ENCODE peak calls at places on chromosomes 11 and 22, in eight cellular contexts. One of them, this sample, is unnamed.

GRCh38 chr11:36333468-36333867 is 37.4 kb downstream of the PRR5L start:
- DNase-seq in left lung: no peak
- DNase-seq in prostate gland: no peak
- DNase-seq in substantia nigra: no peak
- DNase-seq in upper lobe of right lung: no peak
- DNase-seq in A673: no peak
- DNase-seq in GM23248: peak
- DNase-seq in brain microvascular endothelial cell: peak
- DNase-seq in this sample: peak

GRCh38 chr11:46105902-46106301 is 15.4 kb downstream of the PHF21A start:
- DNase-seq in substantia nigra: no peak
- DNase-seq in left lung: no peak
- DNase-seq in prostate gland: no peak
- DNase-seq in brain microvascular endothelial cell: no peak
- DNase-seq in A673: no peak
- DNase-seq in GM23248: no peak
- DNase-seq in upper lobe of right lung: no peak
- DNase-seq in this sample: no peak

GRCh38 chr11:108871152-108871551 is 206.3 kb downstream of the DDX10 start:
- DNase-seq in prostate gland: no peak
- DNase-seq in upper lobe of right lung: no peak
- DNase-seq in substantia nigra: no peak
- DNase-seq in A673: peak
- DNase-seq in brain microvascular endothelial cell: peak
- DNase-seq in left lung: no peak
- DNase-seq in GM23248: peak
- DNase-seq in this sample: no peak

GRCh38 chr11:11608783-11609232 is 13.0 kb downstream of the GALNT18 start:
- DNase-seq in A673: peak
- DNase-seq in prostate gland: no peak
- DNase-seq in substantia nigra: no peak
- DNase-seq in upper lobe of right lung: no peak
- DNase-seq in GM23248: peak
- DNase-seq in left lung: no peak
- DNase-seq in brain microvascular endothelial cell: no peak
- DNase-seq in this sample: peak

GRCh38 chr11:96012086-96012824 is 88.3 kb upstream of the MTMR2 start:
- DNase-seq in brain microvascular endothelial cell: peak
- DNase-seq in upper lobe of right lung: no peak
- DNase-seq in GM23248: peak
- DNase-seq in A673: peak
- DNase-seq in prostate gland: peak
- DNase-seq in left lung: no peak
- DNase-seq in substantia nigra: peak
- DNase-seq in this sample: peak

GRCh38 chr11:80365315-80365714 is 924.5 kb upstream of the TENM4 start:
- DNase-seq in substantia nigra: no peak
- DNase-seq in left lung: no peak
- DNase-seq in upper lobe of right lung: no peak
- DNase-seq in prostate gland: no peak
- DNase-seq in A673: no peak
- DNase-seq in brain microvascular endothelial cell: no peak
- DNase-seq in GM23248: no peak
- DNase-seq in this sample: no peak

GRCh38 chr22:17678817-17679385 is 40.3 kb downstream of the BCL2L13 start:
- DNase-seq in left lung: no peak
- DNase-seq in upper lobe of right lung: no peak
- DNase-seq in A673: no peak
- DNase-seq in brain microvascular endothelial cell: no peak
- DNase-seq in GM23248: no peak
- DNase-seq in substantia nigra: no peak
- DNase-seq in prostate gland: no peak
- DNase-seq in this sample: no peak

GRCh38 chr11:79087957-79088318 is 352.9 kb downstream of the TENM4 start:
- DNase-seq in GM23248: no peak
- DNase-seq in upper lobe of right lung: no peak
- DNase-seq in A673: no peak
- DNase-seq in left lung: no peak
- DNase-seq in prostate gland: no peak
- DNase-seq in brain microvascular endothelial cell: peak
- DNase-seq in substantia nigra: no peak
- DNase-seq in this sample: no peak

GRCh38 chr11:126336065-126336464 is 19.4 kb upstream of the ST3GAL4 start:
- DNase-seq in prostate gland: no peak
- DNase-seq in substantia nigra: no peak
- DNase-seq in brain microvascular endothelial cell: no peak
- DNase-seq in GM23248: no peak
- DNase-seq in A673: no peak
- DNase-seq in left lung: no peak
- DNase-seq in upper lobe of right lung: no peak
- DNase-seq in this sample: no peak

GRCh38 chr11:70200212-70200844 is 2.8 kb upstream of the FADD start:
- DNase-seq in A673: no peak
- DNase-seq in GM23248: peak
- DNase-seq in left lung: no peak
- DNase-seq in prostate gland: no peak
- DNase-seq in upper lobe of right lung: no peak
- DNase-seq in brain microvascular endothelial cell: no peak
- DNase-seq in substantia nigra: no peak
- DNase-seq in this sample: no peak

GRCh38 chr11:69267395-69267805 is 26.6 kb upstream of the MYEOV start:
- DNase-seq in A673: no peak
- DNase-seq in left lung: no peak
- DNase-seq in substantia nigra: no peak
- DNase-seq in GM23248: no peak
- DNase-seq in brain microvascular endothelial cell: no peak
- DNase-seq in prostate gland: no peak
- DNase-seq in upper lobe of right lung: peak
- DNase-seq in this sample: no peak

GRCh38 chr11:1139441-1140066 is 18.2 kb upstream of the MUC5AC start:
- DNase-seq in A673: no peak
- DNase-seq in GM23248: no peak
- DNase-seq in upper lobe of right lung: no peak
- DNase-seq in left lung: no peak
- DNase-seq in brain microvascular endothelial cell: peak
- DNase-seq in prostate gland: no peak
- DNase-seq in substantia nigra: no peak
- DNase-seq in this sample: no peak

GRCh38 chr22:32531955-32532818 is 57.6 kb downstream of the FBXO7 start:
- DNase-seq in prostate gland: no peak
- DNase-seq in brain microvascular endothelial cell: peak
- DNase-seq in A673: peak
- DNase-seq in substantia nigra: no peak
- DNase-seq in upper lobe of right lung: peak
- DNase-seq in GM23248: peak
- DNase-seq in left lung: peak
- DNase-seq in this sample: peak

GRCh38 chr11:2470495-2470894 is 25.7 kb downstream of the KCNQ1 start:
- DNase-seq in brain microvascular endothelial cell: no peak
- DNase-seq in left lung: no peak
- DNase-seq in substantia nigra: no peak
- DNase-seq in upper lobe of right lung: no peak
- DNase-seq in GM23248: no peak
- DNase-seq in prostate gland: no peak
- DNase-seq in A673: no peak
- DNase-seq in this sample: no peak

GRCh38 chr11:72075109-72075508 is 5.2 kb downstream of the NUMA1 start:
- DNase-seq in A673: peak
- DNase-seq in prostate gland: no peak
- DNase-seq in brain microvascular endothelial cell: no peak
- DNase-seq in substantia nigra: no peak
- DNase-seq in upper lobe of right lung: no peak
- DNase-seq in GM23248: no peak
- DNase-seq in left lung: no peak
- DNase-seq in this sample: no peak

GRCh38 chr11:130622126-130622525 is 173.7 kb downstream of the ADAMTS15 start:
- DNase-seq in left lung: no peak
- DNase-seq in upper lobe of right lung: no peak
- DNase-seq in prostate gland: no peak
- DNase-seq in substantia nigra: no peak
- DNase-seq in brain microvascular endothelial cell: no peak
- DNase-seq in GM23248: no peak
- DNase-seq in A673: no peak
- DNase-seq in this sample: no peak

GRCh38 chr11:11444027-11444799 is 91.2 kb upstream of the CSNK2A3 start:
- DNase-seq in prostate gland: peak
- DNase-seq in GM23248: peak
- DNase-seq in left lung: no peak
- DNase-seq in brain microvascular endothelial cell: peak
- DNase-seq in upper lobe of right lung: no peak
- DNase-seq in substantia nigra: no peak
- DNase-seq in A673: no peak
- DNase-seq in this sample: peak

DNA sequence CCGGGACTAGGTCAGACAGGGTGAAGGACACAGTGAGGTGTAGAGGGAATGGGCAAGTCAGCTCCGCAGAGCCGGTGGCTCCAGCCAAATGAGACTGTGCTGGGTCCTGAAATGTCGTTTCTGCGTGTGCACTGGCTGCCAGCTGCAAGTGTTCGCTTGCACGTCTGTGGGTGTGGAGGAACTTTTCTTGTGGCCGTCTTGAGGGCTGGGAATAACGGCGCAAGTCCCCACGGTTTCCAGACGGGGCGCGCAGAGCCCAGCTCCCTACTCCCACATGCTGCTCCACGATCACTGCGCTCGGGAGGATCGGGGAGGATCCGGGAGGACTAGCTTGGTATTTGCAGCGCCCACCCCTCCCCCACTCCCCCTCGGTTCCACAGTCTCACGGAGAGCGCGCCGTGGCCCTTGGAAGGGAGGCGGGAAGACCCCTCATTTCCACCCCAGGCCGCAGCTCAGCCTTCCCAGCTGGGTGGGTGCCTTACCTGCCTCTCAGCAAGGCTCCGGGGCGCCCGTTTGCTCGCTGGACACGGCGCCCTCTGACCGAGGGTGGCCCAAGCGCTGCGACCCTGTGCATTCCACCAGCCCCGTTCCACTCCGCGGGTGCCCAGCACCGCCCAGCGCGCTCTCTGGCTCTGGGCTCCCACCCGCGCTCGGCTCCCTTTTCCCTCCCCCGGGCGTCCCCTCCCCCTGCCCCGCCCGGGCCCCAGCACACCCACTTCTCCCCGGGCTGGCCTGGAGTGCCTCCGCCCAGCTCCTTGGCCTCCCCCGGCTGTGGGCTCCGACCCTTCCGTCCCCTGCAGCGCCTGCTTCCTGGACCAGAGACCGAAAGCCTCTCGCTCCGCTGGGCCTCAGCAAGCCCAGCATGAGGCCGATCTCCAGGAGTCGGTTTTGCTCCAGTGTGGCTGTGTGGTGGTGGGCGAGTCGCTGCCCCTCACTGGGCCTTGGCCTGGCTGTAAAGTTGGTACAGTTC is at the start of gene KCNE3:
- DNase-seq in substantia nigra: no peak
- DNase-seq in GM23248: peak
- DNase-seq in prostate gland: no peak
- DNase-seq in upper lobe of right lung: peak
- DNase-seq in A673: peak
- DNase-seq in left lung: peak
- DNase-seq in brain microvascular endothelial cell: no peak
- DNase-seq in this sample: no peak
- H3K27ac ChIP-seq in substantia nigra: no peak
- H3K27ac ChIP-seq in GM23248: no peak
- H3K27ac ChIP-seq in prostate gland: peak
- H3K27ac ChIP-seq in upper lobe of right lung: peak
- H3K27ac ChIP-seq in A673: peak
- H3K27ac ChIP-seq in left lung: peak
- H3K27ac ChIP-seq in brain microvascular endothelial cell: no peak
- H3K27ac ChIP-seq in this sample: no peak

DNA sequence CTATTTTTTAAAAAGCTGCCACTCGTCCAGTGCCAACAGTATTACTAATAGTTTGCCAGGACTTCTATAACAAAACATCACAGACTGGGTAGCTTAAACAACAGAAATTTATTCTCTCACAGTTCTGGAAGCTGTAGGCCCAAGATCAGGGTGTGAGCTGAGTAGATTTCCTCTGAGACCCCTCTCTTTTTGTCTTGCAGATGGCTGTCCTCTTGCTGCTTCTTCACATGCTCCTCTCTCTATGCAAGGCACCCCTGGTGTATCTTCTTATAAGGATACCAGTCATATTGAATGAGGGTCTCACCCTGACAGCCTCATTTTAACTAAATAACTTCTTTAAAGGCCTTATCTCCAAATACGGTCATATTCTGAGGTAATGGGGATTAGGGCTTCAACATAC is 390.9 kb downstream of the DLG2 start:
- DNase-seq in brain microvascular endothelial cell: no peak
- DNase-seq in A673: no peak
- DNase-seq in GM23248: no peak
- DNase-seq in prostate gland: no peak
- DNase-seq in upper lobe of right lung: no peak
- DNase-seq in substantia nigra: no peak
- DNase-seq in left lung: no peak
- DNase-seq in this sample: no peak
- H3K27ac ChIP-seq in brain microvascular endothelial cell: no peak
- H3K27ac ChIP-seq in A673: no peak
- H3K27ac ChIP-seq in GM23248: no peak
- H3K27ac ChIP-seq in prostate gland: no peak
- H3K27ac ChIP-seq in upper lobe of right lung: no peak
- H3K27ac ChIP-seq in substantia nigra: no peak
- H3K27ac ChIP-seq in left lung: no peak
- H3K27ac ChIP-seq in this sample: no peak

DNA sequence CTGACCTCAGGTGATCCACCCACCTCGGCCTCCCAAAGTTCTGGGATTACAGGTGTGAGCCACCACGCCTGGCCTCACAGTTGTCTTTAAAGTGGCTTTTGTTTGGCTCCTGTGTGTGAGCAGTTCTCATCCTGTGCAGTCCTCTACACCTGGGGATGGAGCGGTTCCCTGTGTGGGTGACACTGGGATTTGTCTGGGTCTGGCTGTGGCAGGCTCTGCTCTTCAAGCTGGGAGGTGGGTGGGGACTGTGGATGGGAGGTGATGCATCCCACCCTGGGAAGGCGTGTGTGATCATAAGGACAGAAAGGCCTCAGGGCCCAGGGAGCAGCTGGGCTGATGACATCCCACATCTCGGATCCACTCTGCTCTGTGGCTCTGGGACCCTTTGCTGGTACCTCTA is 1266.8 kb downstream of the BRD1 start:
- DNase-seq in brain microvascular endothelial cell: no peak
- DNase-seq in GM23248: no peak
- DNase-seq in A673: no peak
- DNase-seq in prostate gland: no peak
- DNase-seq in upper lobe of right lung: no peak
- DNase-seq in left lung: no peak
- DNase-seq in substantia nigra: no peak
- DNase-seq in this sample: no peak
- H3K27ac ChIP-seq in brain microvascular endothelial cell: no peak
- H3K27ac ChIP-seq in GM23248: no peak
- H3K27ac ChIP-seq in A673: no peak
- H3K27ac ChIP-seq in prostate gland: no peak
- H3K27ac ChIP-seq in upper lobe of right lung: no peak
- H3K27ac ChIP-seq in left lung: no peak
- H3K27ac ChIP-seq in substantia nigra: no peak
- H3K27ac ChIP-seq in this sample: no peak

DNA sequence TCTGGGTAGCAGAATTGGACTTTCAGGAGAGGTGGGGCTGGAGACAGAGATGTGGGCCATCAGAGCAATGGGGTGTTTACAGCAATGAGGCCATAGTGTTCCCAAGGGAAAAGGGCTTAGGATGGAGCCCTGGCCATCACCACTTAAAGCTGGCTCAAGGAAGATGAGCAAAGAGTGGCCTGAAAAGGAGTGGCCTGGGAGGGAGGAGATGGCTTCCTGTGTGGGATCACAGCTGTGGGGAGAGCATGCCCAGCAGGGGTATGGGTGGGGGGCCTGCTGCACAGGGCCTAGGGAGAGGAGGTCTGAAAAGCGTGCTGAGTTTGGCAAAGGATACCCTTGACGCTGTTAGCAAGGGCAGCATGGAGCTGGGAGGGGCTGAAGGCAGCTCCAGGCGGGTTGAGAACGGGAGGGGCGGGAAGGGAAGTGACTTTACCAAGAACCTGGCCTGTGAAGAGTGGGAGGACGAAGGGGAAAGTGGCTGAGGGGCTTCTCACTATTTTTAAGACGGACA is 13.9 kb downstream of the LRRC32 start:
- DNase-seq in left lung: no peak
- DNase-seq in GM23248: no peak
- DNase-seq in upper lobe of right lung: peak
- DNase-seq in brain microvascular endothelial cell: no peak
- DNase-seq in substantia nigra: no peak
- DNase-seq in prostate gland: no peak
- DNase-seq in A673: no peak
- DNase-seq in this sample: no peak
- H3K27ac ChIP-seq in left lung: no peak
- H3K27ac ChIP-seq in GM23248: no peak
- H3K27ac ChIP-seq in upper lobe of right lung: no peak
- H3K27ac ChIP-seq in brain microvascular endothelial cell: no peak
- H3K27ac ChIP-seq in substantia nigra: no peak
- H3K27ac ChIP-seq in prostate gland: no peak
- H3K27ac ChIP-seq in A673: no peak
- H3K27ac ChIP-seq in this sample: no peak